ENCODE peak calls at places on chromosomes 12 and 14, in seven cellular contexts. One of them, this sample, is unnamed.
A peak's percentile ranks its signal among the peaks of the same experiment; 100 is the strongest.

GRCh38 chr12:12979731-12980259 is 20.3 kb downstream of the HEBP1 start:
- DNase-seq in naive thymus-derived CD4-positive, alpha-beta T cell: no peak
- DNase-seq in adrenal gland: no peak
- DNase-seq in neuronal stem cell: peak; percentile 59
- DNase-seq in left ventricle myocardium inferior: no peak
- DNase-seq in CD4-positive, alpha-beta memory T cell: no peak
- DNase-seq in IMR-90: peak; percentile 98
- DNase-seq in this sample: no peak

GRCh38 chr14:103232831-103233319 is 101.2 kb upstream of the EIF5 start:
- DNase-seq in naive thymus-derived CD4-positive, alpha-beta T cell: no peak
- DNase-seq in adrenal gland: no peak
- DNase-seq in neuronal stem cell: no peak
- DNase-seq in left ventricle myocardium inferior: no peak
- DNase-seq in CD4-positive, alpha-beta memory T cell: no peak
- DNase-seq in IMR-90: no peak
- DNase-seq in this sample: no peak

GRCh38 chr12:4938900-4939299 is 29.2 kb downstream of the KCNA1 start:
- DNase-seq in naive thymus-derived CD4-positive, alpha-beta T cell: no peak
- DNase-seq in adrenal gland: no peak
- DNase-seq in neuronal stem cell: no peak
- DNase-seq in left ventricle myocardium inferior: no peak
- DNase-seq in CD4-positive, alpha-beta memory T cell: no peak
- DNase-seq in IMR-90: no peak
- DNase-seq in this sample: no peak

GRCh38 chr14:64938972-64939816 is 3.4 kb downstream of the GPX2 start:
- DNase-seq in naive thymus-derived CD4-positive, alpha-beta T cell: no peak
- DNase-seq in adrenal gland: peak; percentile 35
- DNase-seq in neuronal stem cell: no peak
- DNase-seq in left ventricle myocardium inferior: no peak
- DNase-seq in CD4-positive, alpha-beta memory T cell: no peak
- DNase-seq in IMR-90: no peak
- DNase-seq in this sample: no peak

GRCh38 chr14:79825046-79825521 is 386.2 kb downstream of the DIO2 start:
- DNase-seq in naive thymus-derived CD4-positive, alpha-beta T cell: no peak
- DNase-seq in adrenal gland: no peak
- DNase-seq in neuronal stem cell: no peak
- DNase-seq in left ventricle myocardium inferior: no peak
- DNase-seq in CD4-positive, alpha-beta memory T cell: no peak
- DNase-seq in IMR-90: peak; percentile 52
- DNase-seq in this sample: no peak

GRCh38 chr12:43880547-43880946 is 44.7 kb downstream of the TMEM117 start:
- DNase-seq in naive thymus-derived CD4-positive, alpha-beta T cell: no peak
- DNase-seq in adrenal gland: no peak
- DNase-seq in neuronal stem cell: no peak
- DNase-seq in left ventricle myocardium inferior: no peak
- DNase-seq in CD4-positive, alpha-beta memory T cell: no peak
- DNase-seq in IMR-90: no peak
- DNase-seq in this sample: no peak

GRCh38 chr12:121365416-121366062 is 13.3 kb upstream of the ANAPC5 start:
- DNase-seq in naive thymus-derived CD4-positive, alpha-beta T cell: no peak
- DNase-seq in adrenal gland: no peak
- DNase-seq in neuronal stem cell: no peak
- DNase-seq in left ventricle myocardium inferior: no peak
- DNase-seq in CD4-positive, alpha-beta memory T cell: no peak
- DNase-seq in IMR-90: peak; percentile 13
- DNase-seq in this sample: no peak

GRCh38 chr12:52020539-52021336 is 14.0 kb downstream of the TAMALIN start:
- DNase-seq in naive thymus-derived CD4-positive, alpha-beta T cell: peak; percentile 50
- DNase-seq in adrenal gland: peak; percentile 75
- DNase-seq in neuronal stem cell: no peak
- DNase-seq in left ventricle myocardium inferior: no peak
- DNase-seq in CD4-positive, alpha-beta memory T cell: peak; percentile 61
- DNase-seq in IMR-90: peak; percentile 47
- DNase-seq in this sample: no peak

GRCh38 chr12:49301759-49302158 is 6.8 kb downstream of the PRPH start:
- DNase-seq in naive thymus-derived CD4-positive, alpha-beta T cell: no peak
- DNase-seq in adrenal gland: no peak
- DNase-seq in neuronal stem cell: no peak
- DNase-seq in left ventricle myocardium inferior: no peak
- DNase-seq in CD4-positive, alpha-beta memory T cell: no peak
- DNase-seq in IMR-90: no peak
- DNase-seq in this sample: no peak

GRCh38 chr14:28773917-28774691 is 7.5 kb downstream of the FOXG1 start:
- DNase-seq in naive thymus-derived CD4-positive, alpha-beta T cell: no peak
- DNase-seq in adrenal gland: no peak
- DNase-seq in neuronal stem cell: no peak
- DNase-seq in left ventricle myocardium inferior: no peak
- DNase-seq in CD4-positive, alpha-beta memory T cell: no peak
- DNase-seq in IMR-90: peak; percentile 30
- DNase-seq in this sample: no peak

GRCh38 chr12:52691765-52692150 is 11.6 kb upstream of the KRT1 start:
- DNase-seq in naive thymus-derived CD4-positive, alpha-beta T cell: no peak
- DNase-seq in adrenal gland: no peak
- DNase-seq in neuronal stem cell: no peak
- DNase-seq in left ventricle myocardium inferior: no peak
- DNase-seq in CD4-positive, alpha-beta memory T cell: no peak
- DNase-seq in IMR-90: no peak
- DNase-seq in this sample: no peak

GRCh38 chr14:22613736-22614239 is 15.7 kb downstream of the ABHD4 start:
- DNase-seq in naive thymus-derived CD4-positive, alpha-beta T cell: no peak
- DNase-seq in adrenal gland: no peak
- DNase-seq in neuronal stem cell: no peak
- DNase-seq in left ventricle myocardium inferior: no peak
- DNase-seq in CD4-positive, alpha-beta memory T cell: no peak
- DNase-seq in IMR-90: no peak
- DNase-seq in this sample: no peak

GRCh38 chr14:101719045-101719645 is 42.4 kb upstream of the PPP2R5C start:
- DNase-seq in naive thymus-derived CD4-positive, alpha-beta T cell: no peak
- DNase-seq in adrenal gland: peak; percentile 75
- DNase-seq in neuronal stem cell: no peak
- DNase-seq in left ventricle myocardium inferior: no peak
- DNase-seq in CD4-positive, alpha-beta memory T cell: no peak
- DNase-seq in IMR-90: no peak
- DNase-seq in this sample: no peak

GRCh38 chr14:54364555-54365415 is 32.0 kb upstream of the CDKN3 start:
- DNase-seq in naive thymus-derived CD4-positive, alpha-beta T cell: no peak
- DNase-seq in adrenal gland: peak; percentile 67
- DNase-seq in neuronal stem cell: no peak
- DNase-seq in left ventricle myocardium inferior: peak; percentile 61
- DNase-seq in CD4-positive, alpha-beta memory T cell: no peak
- DNase-seq in IMR-90: peak; percentile 37
- DNase-seq in this sample: peak; percentile 15

GRCh38 chr12:115697341-115697740 is 580.2 kb downstream of the MED13L start:
- DNase-seq in naive thymus-derived CD4-positive, alpha-beta T cell: no peak
- DNase-seq in adrenal gland: no peak
- DNase-seq in neuronal stem cell: no peak
- DNase-seq in left ventricle myocardium inferior: no peak
- DNase-seq in CD4-positive, alpha-beta memory T cell: no peak
- DNase-seq in IMR-90: no peak
- DNase-seq in this sample: peak; percentile 24

GRCh38 chr12:113273053-113273725 is 51.9 kb downstream of the TPCN1 start:
- DNase-seq in naive thymus-derived CD4-positive, alpha-beta T cell: no peak
- DNase-seq in adrenal gland: no peak
- DNase-seq in neuronal stem cell: no peak
- DNase-seq in left ventricle myocardium inferior: no peak
- DNase-seq in CD4-positive, alpha-beta memory T cell: no peak
- DNase-seq in IMR-90: peak; percentile 36
- DNase-seq in this sample: no peak

DNA sequence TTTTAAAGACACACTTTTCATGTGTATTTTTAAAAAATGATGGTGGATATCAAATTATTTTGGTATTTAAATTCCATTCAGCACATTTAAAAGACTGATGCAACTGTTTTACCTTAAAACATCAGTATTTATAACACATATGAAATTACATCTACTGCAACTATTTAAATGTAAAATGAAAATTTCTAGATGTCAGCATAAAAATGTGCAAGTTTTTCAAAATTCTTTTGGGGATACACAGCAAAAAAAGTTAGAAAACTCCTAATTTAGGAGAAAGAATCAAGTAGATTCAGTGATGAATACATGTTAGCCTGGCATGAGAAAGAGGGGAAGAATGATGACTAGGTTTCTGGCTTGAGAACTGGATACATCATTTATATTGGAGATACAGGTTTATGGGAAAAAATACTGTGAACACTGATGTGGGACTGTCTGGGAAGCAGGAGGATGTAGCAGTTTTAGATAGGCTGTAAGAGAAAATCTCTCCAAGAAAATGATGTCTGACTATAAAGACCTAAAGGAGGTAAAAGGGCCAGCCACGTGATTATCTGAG is 9.2 kb downstream of the SOS2 start:
- DNase-seq in naive thymus-derived CD4-positive, alpha-beta T cell: no peak
- DNase-seq in adrenal gland: no peak
- DNase-seq in neuronal stem cell: no peak
- DNase-seq in left ventricle myocardium inferior: no peak
- DNase-seq in CD4-positive, alpha-beta memory T cell: no peak
- DNase-seq in IMR-90: peak; percentile 18
- DNase-seq in this sample: no peak
- H3K4me1 ChIP-seq in naive thymus-derived CD4-positive, alpha-beta T cell: peaks cover 9% of the 10 kb centered on the region
- H3K4me1 ChIP-seq in adrenal gland: peaks cover 50% of the 10 kb centered on the region
- H3K4me1 ChIP-seq in neuronal stem cell: no peaks in the 10 kb centered on the region
- H3K4me1 ChIP-seq in left ventricle myocardium inferior: peaks cover 88% of the 10 kb centered on the region
- H3K4me1 ChIP-seq in CD4-positive, alpha-beta memory T cell: peaks cover 26% of the 10 kb centered on the region
- H3K4me1 ChIP-seq in IMR-90: peaks cover 2% of the 10 kb centered on the region
- H3K4me1 ChIP-seq in this sample: no peaks in the 10 kb centered on the region

GRCh38 chr12:47755655-47756562 is 2.8 kb downstream of the RAPGEF3 start:
- DNase-seq in naive thymus-derived CD4-positive, alpha-beta T cell: no peak
- DNase-seq in adrenal gland: no peak
- DNase-seq in neuronal stem cell: no peak
- DNase-seq in left ventricle myocardium inferior: no peak
- DNase-seq in CD4-positive, alpha-beta memory T cell: no peak
- DNase-seq in IMR-90: no peak
- DNase-seq in this sample: peak; percentile 76
- H3K4me3 ChIP-seq in naive thymus-derived CD4-positive, alpha-beta T cell: no peak overlapping the region
- H3K4me3 ChIP-seq in adrenal gland: peak overlapping the region; percentile 9
- H3K4me3 ChIP-seq in neuronal stem cell: no peak overlapping the region
- H3K4me3 ChIP-seq in left ventricle myocardium inferior: peak overlapping the region; percentile 71
- H3K4me3 ChIP-seq in CD4-positive, alpha-beta memory T cell: no peak overlapping the region
- H3K4me3 ChIP-seq in IMR-90: no peak overlapping the region
- H3K4me3 ChIP-seq in this sample: no peak overlapping the region

GRCh38 chr12:6201199-6201608 is 1.0 kb downstream of the CD9 start:
- DNase-seq in naive thymus-derived CD4-positive, alpha-beta T cell: no peak
- DNase-seq in adrenal gland: peak; percentile 71
- DNase-seq in neuronal stem cell: no peak
- DNase-seq in left ventricle myocardium inferior: no peak
- DNase-seq in CD4-positive, alpha-beta memory T cell: no peak
- DNase-seq in IMR-90: no peak
- DNase-seq in this sample: peak; percentile 74

GRCh38 chr12:6200266-6201198 is at the start of gene CD9:
- DNase-seq in naive thymus-derived CD4-positive, alpha-beta T cell: peak; percentile 15
- DNase-seq in adrenal gland: peak; percentile 84
- DNase-seq in neuronal stem cell: no peak
- DNase-seq in left ventricle myocardium inferior: peak; percentile 74
- DNase-seq in CD4-positive, alpha-beta memory T cell: no peak
- DNase-seq in IMR-90: no peak
- DNase-seq in this sample: peak; percentile 85

GRCh38 chr12:6202846-6203245 is 2.6 kb downstream of the CD9 start:
- DNase-seq in naive thymus-derived CD4-positive, alpha-beta T cell: no peak
- DNase-seq in adrenal gland: no peak
- DNase-seq in neuronal stem cell: no peak
- DNase-seq in left ventricle myocardium inferior: no peak
- DNase-seq in CD4-positive, alpha-beta memory T cell: no peak
- DNase-seq in IMR-90: no peak
- DNase-seq in this sample: no peak

GRCh38 chr12:6201775-6202292 is 1.6 kb downstream of the CD9 start:
- DNase-seq in naive thymus-derived CD4-positive, alpha-beta T cell: no peak
- DNase-seq in adrenal gland: no peak
- DNase-seq in neuronal stem cell: no peak
- DNase-seq in left ventricle myocardium inferior: no peak
- DNase-seq in CD4-positive, alpha-beta memory T cell: no peak
- DNase-seq in IMR-90: no peak
- DNase-seq in this sample: no peak

GRCh38 chr12:6202331-6202730 is 2.1 kb downstream of the CD9 start:
- DNase-seq in naive thymus-derived CD4-positive, alpha-beta T cell: no peak
- DNase-seq in adrenal gland: no peak
- DNase-seq in neuronal stem cell: no peak
- DNase-seq in left ventricle myocardium inferior: no peak
- DNase-seq in CD4-positive, alpha-beta memory T cell: no peak
- DNase-seq in IMR-90: no peak
- DNase-seq in this sample: no peak
- H3K4me1 ChIP-seq in naive thymus-derived CD4-positive, alpha-beta T cell: peaks cover 9% of the 10 kb centered on the region
- H3K4me1 ChIP-seq in adrenal gland: peaks cover 72% of the 10 kb centered on the region
- H3K4me1 ChIP-seq in neuronal stem cell: peaks cover 43% of the 10 kb centered on the region
- H3K4me1 ChIP-seq in left ventricle myocardium inferior: peaks cover 81% of the 10 kb centered on the region
- H3K4me1 ChIP-seq in CD4-positive, alpha-beta memory T cell: peaks cover 7% of the 10 kb centered on the region
- H3K4me1 ChIP-seq in IMR-90: peaks cover 17% of the 10 kb centered on the region
- H3K4me1 ChIP-seq in this sample: peaks cover 57% of the 10 kb centered on the region

GRCh38 chr12:8823565-8824300 is 1.3 kb downstream of the A2ML1 start:
- DNase-seq in naive thymus-derived CD4-positive, alpha-beta T cell: no peak
- DNase-seq in adrenal gland: peak; percentile 55
- DNase-seq in neuronal stem cell: peak; percentile 58
- DNase-seq in left ventricle myocardium inferior: no peak
- DNase-seq in CD4-positive, alpha-beta memory T cell: no peak
- DNase-seq in IMR-90: peak; percentile 12
- DNase-seq in this sample: peak; percentile 35
- H3K4me3 ChIP-seq in naive thymus-derived CD4-positive, alpha-beta T cell: no peak overlapping the region
- H3K4me3 ChIP-seq in adrenal gland: no peak overlapping the region
- H3K4me3 ChIP-seq in neuronal stem cell: no peak overlapping the region
- H3K4me3 ChIP-seq in left ventricle myocardium inferior: no peak overlapping the region
- H3K4me3 ChIP-seq in CD4-positive, alpha-beta memory T cell: no peak overlapping the region
- H3K4me3 ChIP-seq in IMR-90: no peak overlapping the region
- H3K4me3 ChIP-seq in this sample: no peak overlapping the region

GRCh38 chr14:68598621-68599447 is 194.0 kb downstream of the ZFP36L1 start:
- DNase-seq in naive thymus-derived CD4-positive, alpha-beta T cell: no peak
- DNase-seq in adrenal gland: peak; percentile 77
- DNase-seq in neuronal stem cell: no peak
- DNase-seq in left ventricle myocardium inferior: peak; percentile 71
- DNase-seq in CD4-positive, alpha-beta memory T cell: no peak
- DNase-seq in IMR-90: peak; percentile 97
- DNase-seq in this sample: peak; percentile 68
- H3K4me1 ChIP-seq in naive thymus-derived CD4-positive, alpha-beta T cell: peaks cover 11% of the 10 kb centered on the region
- H3K4me1 ChIP-seq in adrenal gland: peaks cover 15% of the 10 kb centered on the region
- H3K4me1 ChIP-seq in neuronal stem cell: peaks cover 12% of the 10 kb centered on the region
- H3K4me1 ChIP-seq in left ventricle myocardium inferior: peaks cover 30% of the 10 kb centered on the region
- H3K4me1 ChIP-seq in CD4-positive, alpha-beta memory T cell: peaks cover 7% of the 10 kb centered on the region
- H3K4me1 ChIP-seq in IMR-90: peaks cover 25% of the 10 kb centered on the region
- H3K4me1 ChIP-seq in this sample: peaks cover 12% of the 10 kb centered on the region

GRCh38 chr12:114403690-114404450 is 2.1 kb downstream of the TBX5 start:
- DNase-seq in naive thymus-derived CD4-positive, alpha-beta T cell: no peak
- DNase-seq in adrenal gland: no peak
- DNase-seq in neuronal stem cell: peak; percentile 31
- DNase-seq in left ventricle myocardium inferior: peak; percentile 53
- DNase-seq in CD4-positive, alpha-beta memory T cell: no peak
- DNase-seq in IMR-90: peak; percentile 69
- DNase-seq in this sample: no peak
- H3K4me3 ChIP-seq in naive thymus-derived CD4-positive, alpha-beta T cell: no peak overlapping the region
- H3K4me3 ChIP-seq in adrenal gland: no peak overlapping the region
- H3K4me3 ChIP-seq in neuronal stem cell: no peak overlapping the region
- H3K4me3 ChIP-seq in left ventricle myocardium inferior: peak overlapping the region; percentile 82
- H3K4me3 ChIP-seq in CD4-positive, alpha-beta memory T cell: no peak overlapping the region
- H3K4me3 ChIP-seq in IMR-90: peak overlapping the region; percentile 97
- H3K4me3 ChIP-seq in this sample: no peak overlapping the region

DNA sequence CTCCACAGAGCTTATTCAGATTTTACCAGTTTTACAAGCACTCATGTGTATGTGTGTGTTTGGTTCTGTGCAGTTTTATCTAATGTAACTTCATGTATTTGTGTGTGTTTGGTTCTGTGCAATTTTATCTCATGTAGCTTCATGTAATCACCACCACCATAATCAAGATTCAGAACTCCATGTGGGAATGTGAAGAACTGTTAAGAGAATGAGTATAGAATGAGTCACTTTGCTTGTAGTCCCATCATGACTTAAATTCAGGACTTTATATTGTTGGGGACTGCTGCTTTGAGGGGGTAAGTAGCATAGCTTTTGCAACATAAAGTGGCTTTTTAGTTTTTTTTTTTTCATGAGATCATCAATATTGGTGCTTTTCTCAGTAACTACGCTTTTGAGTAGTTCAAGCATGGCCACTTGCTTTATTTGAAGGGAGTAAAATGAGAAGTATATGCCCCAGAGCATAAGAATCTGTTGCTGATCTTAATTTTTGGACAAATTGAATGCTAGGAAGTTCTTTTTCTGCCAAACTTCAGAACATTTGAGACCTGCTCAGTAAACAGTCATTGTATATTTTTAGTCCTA is 28.9 kb downstream of the PROX2 start:
- DNase-seq in naive thymus-derived CD4-positive, alpha-beta T cell: no peak
- DNase-seq in adrenal gland: no peak
- DNase-seq in neuronal stem cell: no peak
- DNase-seq in left ventricle myocardium inferior: no peak
- DNase-seq in CD4-positive, alpha-beta memory T cell: no peak
- DNase-seq in IMR-90: peak; percentile 80
- DNase-seq in this sample: no peak
- H3K4me1 ChIP-seq in naive thymus-derived CD4-positive, alpha-beta T cell: peaks cover 8% of the 10 kb centered on the region
- H3K4me1 ChIP-seq in adrenal gland: no peaks in the 10 kb centered on the region
- H3K4me1 ChIP-seq in neuronal stem cell: no peaks in the 10 kb centered on the region
- H3K4me1 ChIP-seq in left ventricle myocardium inferior: no peaks in the 10 kb centered on the region
- H3K4me1 ChIP-seq in CD4-positive, alpha-beta memory T cell: peaks cover 5% of the 10 kb centered on the region
- H3K4me1 ChIP-seq in IMR-90: peaks cover 12% of the 10 kb centered on the region
- H3K4me1 ChIP-seq in this sample: peaks cover 4% of the 10 kb centered on the region

This sample was measured in prostate gland.